ENCODE peak calls at places on chromosomes 11 and 22, in five cellular contexts. Q, B, N, W and U are unnamed samples.

GRCh38 chr11:91730620-91731019 is 494.0 kb upstream of the FAT3 start:
- DNase-seq in Q (no peak), B (no peak), N (no peak), W (no peak), U (no peak)

GRCh38 chr11:125141686-125142535 is 22.6 kb upstream of the PKNOX2 start:
- DNase-seq in Q (peak), B (peak), N (no peak), W (peak), U (peak)

GRCh38 chr11:16346975-16347374 is 9.4 kb downstream of the SOX6 start:
- DNase-seq in Q (no peak), B (peak), N (no peak), W (peak), U (no peak)

GRCh38 chr22:50581031-50581949 is 1.4 kb downstream of the CHKB start:
- DNase-seq in Q (no peak), B (no peak), N (no peak), W (no peak), U (no peak)

GRCh38 chr11:8810331-8811301 is 100.4 kb upstream of the AKIP1 start:
- DNase-seq in Q (no peak), B (peak), N (no peak), W (peak), U (peak)

GRCh38 chr22:37565830-37566229 is 5.5 kb downstream of the CDC42EP1 start:
- DNase-seq in Q (no peak), B (no peak), N (no peak), W (no peak), U (no peak)

GRCh38 chr11:84673753-84674152 is 953.4 kb downstream of the DLG2 start:
- DNase-seq in Q (peak), B (no peak), N (peak), W (peak), U (no peak)

GRCh38 chr11:72226701-72227100 is 2.1 kb downstream of the INPPL1 start:
- DNase-seq in Q (no peak), B (no peak), N (no peak), W (no peak), U (peak)

GRCh38 chr11:85627332-85627997 is at the start of gene DLG2:
- DNase-seq in Q (no peak), B (peak), N (no peak), W (peak), U (peak)

GRCh38 chr22:47165338-47165931 is 403.0 kb downstream of the TBC1D22A start:
- DNase-seq in Q (no peak), B (no peak), N (no peak), W (no peak), U (no peak)

GRCh38 chr11:107563702-107564101 is 1.8 kb downstream of the ALKBH8 start:
- DNase-seq in Q (peak), B (peak), N (no peak), W (peak), U (peak)

GRCh38 chr11:61054927-61055562 is 47.2 kb upstream of the CD5 start:
- DNase-seq in Q (no peak), B (no peak), N (no peak), W (no peak), U (no peak)

GRCh38 chr11:12600829-12601228 is 73.4 kb upstream of the TEAD1 start:
- DNase-seq in Q (no peak), B (no peak), N (no peak), W (no peak), U (no peak)

GRCh38 chr11:130054966-130055365 is 14.7 kb upstream of the APLP2 start:
- DNase-seq in Q (no peak), B (no peak), N (no peak), W (peak), U (no peak)

GRCh38 chr11:117286588-117286987 is 4.6 kb upstream of the BACE1-AS start:
- DNase-seq in Q (no peak), B (no peak), N (no peak), W (no peak), U (no peak)

GRCh38 chr11:121762820-121763219 is 310.1 kb upstream of the SORL1-AS1 start:
- DNase-seq in Q (no peak), B (peak), N (no peak), W (peak), U (no peak)

GRCh38 chr11:93662177-93662575 is 694 bp downstream of the CEP295 start:
- DNase-seq in Q (no peak), B (no peak), N (no peak), W (no peak), U (no peak)

GRCh38 chr11:22130462-22131053 is 62.3 kb upstream of the ANO5 start:
- DNase-seq in Q (peak), B (peak), N (no peak), W (no peak), U (no peak)

GRCh38 chr11:126581871-126582270 is 226.4 kb downstream of the ST3GAL4 start:
- DNase-seq in Q (no peak), B (no peak), N (no peak), W (no peak), U (no peak)

GRCh38 chr22:33883961-33884808 is 36.1 kb downstream of the LARGE1 start:
- DNase-seq in Q (no peak), B (no peak), N (no peak), W (peak), U (no peak)

GRCh38 chr11:727281-727701 is 20.0 kb upstream of the TALDO1 start:
- DNase-seq in Q (no peak), B (no peak), N (no peak), W (no peak), U (no peak)

GRCh38 chr11:61193596-61193995 is 9.7 kb upstream of the PGA3 start:
- DNase-seq in Q (no peak), B (no peak), N (no peak), W (no peak), U (no peak)

GRCh38 chr22:28547132-28547842 is 132.4 kb downstream of the TTC28 start:
- DNase-seq in Q (no peak), B (peak), N (no peak), W (peak), U (no peak)

GRCh38 chr11:11856638-11857037 is 14.9 kb downstream of the USP47 start:
- DNase-seq in Q (no peak), B (peak), N (no peak), W (peak), U (no peak)

GRCh38 chr22:29748248-29748893 is 18.4 kb downstream of the ZMAT5 start:
- DNase-seq in Q (no peak), B (no peak), N (no peak), W (no peak), U (no peak)

GRCh38 chr11:1171223-1171984 is 13.7 kb downstream of the MUC5AC start:
- DNase-seq in Q (no peak), B (no peak), N (no peak), W (no peak), U (no peak)

GRCh38 chr11:12818333-12819015 is 144.3 kb downstream of the TEAD1 start:
- DNase-seq in Q (no peak), B (peak), N (no peak), W (peak), U (no peak)

GRCh38 chr11:111982019-111982464 is 43.2 kb upstream of the DLAT start:
- DNase-seq in Q (peak), B (peak), N (peak), W (peak), U (peak)

GRCh38 chr11:68825603-68826002 is 16.1 kb downstream of the CPT1A start:
- DNase-seq in Q (no peak), B (no peak), N (no peak), W (no peak), U (no peak)